ENCODE peak calls at places on chromosomes 16 and 17, in ten cellular contexts. N is progenitor cell of endocrine pancreas, X is cardiac fibroblast, O is endothelial cell of umbilical vein, W is AG10803, Z is HepG2, U is nephron progenitor cell, E is GM12864, Q is SK-N-SH, A is GM20000. T is an unnamed sample.

GRCh38 chr17:76643553-76644148 is at the start of gene ST6GALNAC1:
- DNase-seq in N (no peak), X (no peak), O (peak; percentile 26), W (no peak), Z (no peak), U (no peak), E (no peak), Q (no peak), A (no peak), T (no peak)

GRCh38 chr16:53829186-53829747 is 125.3 kb downstream of the FTO start:
- DNase-seq in N (no peak), X (peak; percentile 16), O (no peak), W (peak; percentile 29), Z (no peak), U (no peak), E (no peak), Q (no peak), A (no peak), T (no peak)

GRCh38 chr17:12664894-12665262 is 812 bp upstream of the MYOCD start:
- DNase-seq in N (no peak), X (no peak), O (no peak), W (no peak), Z (no peak), U (no peak), E (no peak), Q (no peak), A (no peak), T (no peak)

GRCh38 chr16:82091225-82091624 is 56.2 kb downstream of the HSD17B2 start:
- DNase-seq in N (no peak), X (no peak), O (no peak), W (peak; percentile 64), Z (no peak), U (no peak), E (no peak), Q (no peak), A (no peak), T (no peak)

GRCh38 chr16:714558-715447 is at the start of gene METRN:
- DNase-seq in N (peak; percentile 90), X (peak; percentile 91), O (peak; percentile 78), W (peak; percentile 82), Z (peak; percentile 61), U (peak; percentile 99), E (no peak), Q (peak; percentile 92), A (peak; percentile 98), T (peak; percentile 94)

GRCh38 chr17:64343833-64344637 is 46.6 kb downstream of the PECAM1 start:
- DNase-seq in N (no peak), X (peak; percentile 98), O (peak; percentile 99), W (peak; percentile 69), Z (peak; percentile 74), U (peak; percentile 19), E (no peak), Q (no peak), A (no peak), T (peak; percentile 52)

GRCh38 chr16:35194681-35195080 is 1735.3 kb downstream of the TP53TG3F start:
- DNase-seq in N (no peak), X (no peak), O (no peak), W (no peak), Z (no peak), U (no peak), E (no peak), Q (no peak), A (no peak), T (no peak)

GRCh38 chr16:28180660-28181556 is 30.9 kb downstream of the XPO6 start:
- DNase-seq in N (no peak), X (peak; percentile 59), O (peak; percentile 67), W (peak; percentile 69), Z (no peak), U (no peak), E (no peak), Q (no peak), A (no peak), T (no peak)

GRCh38 chr16:11297492-11298142 is 16.5 kb upstream of the PRM1 start:
- DNase-seq in N (peak; percentile 26), X (peak; percentile 81), O (peak; percentile 15), W (peak; percentile 68), Z (peak; percentile 67), U (peak; percentile 42), E (peak; percentile 71), Q (peak; percentile 87), A (peak; percentile 72), T (peak; percentile 75)

GRCh38 chr17:33028778-33029177 is 37.1 kb downstream of the SPACA3 start:
- DNase-seq in N (no peak), X (no peak), O (no peak), W (no peak), Z (no peak), U (no peak), E (no peak), Q (no peak), A (no peak), T (no peak)
- TF ChIP-seq CTCF in N (no peak), X (no peak), O (no peak), W (peak; percentile 23), Z (peak; percentile 4), U (no peak), E (no peak), Q (no peak), A (no peak), T (no peak)

GRCh38 chr16:67979955-67980678 is at the start of gene DPEP3:
- DNase-seq in N (no peak), X (no peak), O (no peak), W (no peak), Z (no peak), U (no peak), E (no peak), Q (peak; percentile 52), A (no peak), T (no peak)
- TF ChIP-seq CTCF in N (peak; percentile 45), X (peak; percentile 36), O (peak; percentile 29), W (peak; percentile 7), Z (no peak), U (no peak), E (peak; percentile 24), Q (no peak), A (no peak), T (no peak)

GRCh38 chr17:46977348-46977747 is 1.7 kb downstream of the RPRML start:
- DNase-seq in N (peak; percentile 69), X (peak; percentile 27), O (no peak), W (no peak), Z (peak; percentile 54), U (peak; percentile 66), E (no peak), Q (peak; percentile 51), A (no peak), T (no peak)
- TF ChIP-seq CTCF in N (peak; percentile 67), X (peak; percentile 16), O (no peak), W (peak; percentile 33), Z (peak; percentile 37), U (peak; percentile 41), E (no peak), Q (no peak), A (no peak), T (no peak)

GRCh38 chr16:89138843-89139520 is 32.6 kb upstream of the CDH15 start:
- DNase-seq in N (no peak), X (no peak), O (no peak), W (no peak), Z (no peak), U (no peak), E (no peak), Q (no peak), A (no peak), T (no peak)
- TF ChIP-seq CTCF in N (no peak), X (no peak), O (no peak), W (no peak), Z (no peak), U (no peak), E (no peak), Q (no peak), A (no peak), T (no peak)

GRCh38 chr16:4273858-4274291 is 1.1 kb upstream of the TFAP4 start:
- DNase-seq in N (no peak), X (peak; percentile 71), O (peak; percentile 63), W (peak; percentile 40), Z (peak; percentile 32), U (peak; percentile 57), E (no peak), Q (peak; percentile 77), A (peak; percentile 66), T (peak; percentile 71)
- TF ChIP-seq CTCF in N (peak; percentile 66), X (peak; percentile 9), O (peak; percentile 30), W (peak; percentile 41), Z (peak; percentile 44), U (no peak), E (no peak), Q (peak; percentile 51), A (no peak), T (peak; percentile 55)

GRCh38 chr17:45425984-45426413 is 6.7 kb downstream of the ARHGAP27 start:
- DNase-seq in N (no peak), X (no peak), O (no peak), W (no peak), Z (no peak), U (no peak), E (no peak), Q (no peak), A (no peak), T (no peak)
- TF ChIP-seq CTCF in N (no peak), X (no peak), O (no peak), W (no peak), Z (no peak), U (peak; percentile 43), E (peak; percentile 22), Q (peak; percentile 3), A (no peak), T (no peak)

DNA sequence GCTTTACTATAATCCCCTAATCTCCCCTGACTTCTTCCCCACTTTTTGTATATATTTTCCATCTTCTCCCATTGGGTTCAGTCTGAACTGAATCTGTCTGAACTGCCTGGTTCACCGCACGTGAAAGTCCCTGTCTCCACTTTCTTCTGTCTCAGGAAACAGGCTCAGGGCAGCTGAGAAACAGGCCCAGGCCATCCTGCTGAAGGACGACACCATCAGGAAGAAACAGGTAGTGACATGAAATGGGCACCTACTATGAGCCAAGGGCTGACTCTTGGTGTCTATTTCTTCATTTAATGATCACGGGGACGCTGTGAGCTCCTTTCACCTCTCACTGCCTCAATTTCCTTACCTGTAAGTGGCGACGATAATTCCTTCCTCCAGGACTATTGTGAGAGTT is 90.5 kb upstream of the HSBP1 start:
- DNase-seq in N (no peak), X (no peak), O (no peak), W (no peak), Z (no peak), U (no peak), E (no peak), Q (no peak), A (no peak), T (no peak)
- TF ChIP-seq CTCF in N (no peak), X (no peak), O (no peak), W (no peak), Z (peak; percentile 19), U (no peak), E (peak; percentile 16), Q (peak; percentile 25), A (no peak), T (peak; percentile 11)

DNA sequence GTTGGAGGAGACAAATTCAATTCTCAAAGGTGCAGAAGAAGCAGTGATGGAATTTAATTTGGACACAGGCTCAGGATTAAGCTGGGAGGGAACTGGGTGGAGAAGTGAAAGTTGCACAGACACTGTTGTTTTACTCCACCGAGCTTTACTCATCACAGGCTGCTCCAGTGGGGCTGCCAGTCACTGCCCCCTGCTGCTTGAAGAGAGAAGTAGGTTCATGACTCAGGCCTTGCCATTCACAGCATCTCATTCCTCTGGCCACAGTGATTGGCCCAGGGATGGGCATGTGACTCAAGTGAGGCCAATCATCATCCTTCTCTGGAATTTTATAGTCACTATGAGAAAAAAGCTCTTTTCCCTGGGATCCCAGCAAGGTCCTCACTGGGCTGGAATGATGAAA is 11.8 kb downstream of the GNAO1 start:
- DNase-seq in N (no peak), X (no peak), O (no peak), W (no peak), Z (peak; percentile 63), U (peak; percentile 21), E (peak; percentile 41), Q (peak; percentile 44), A (peak; percentile 52), T (peak; percentile 51)
- TF ChIP-seq CTCF in N (peak; percentile 38), X (peak; percentile 23), O (no peak), W (no peak), Z (peak; percentile 71), U (peak; percentile 40), E (peak; percentile 69), Q (peak; percentile 37), A (peak; percentile 25), T (peak; percentile 31)

T was measured in GM13976.